ENCODE peak calls at places on chromosomes 16 and 17, in six cellular contexts. One of them, this sample, is unnamed.

GRCh38 chr16:58732545-58733247 is 1.4 kb downstream of the GOT2 start:
- DNase-seq in lung: no peak
- DNase-seq in cardiac fibroblast: peak; percentile 85
- DNase-seq in tibial artery: no peak
- DNase-seq in body of pancreas: no peak
- DNase-seq in GM12865: peak; percentile 60
- DNase-seq in this sample: peak; percentile 52

GRCh38 chr17:65261682-65262636 is 124.8 kb downstream of the RGS9 start:
- DNase-seq in tibial artery: no peak
- DNase-seq in cardiac fibroblast: peak; percentile 55
- DNase-seq in GM12865: no peak
- DNase-seq in body of pancreas: no peak
- DNase-seq in lung: no peak
- DNase-seq in this sample: no peak

GRCh38 chr17:383771-384621 is 31.4 kb upstream of the RPH3AL start:
- DNase-seq in tibial artery: no peak
- DNase-seq in GM12865: no peak
- DNase-seq in cardiac fibroblast: no peak
- DNase-seq in body of pancreas: no peak
- DNase-seq in lung: no peak
- DNase-seq in this sample: no peak

GRCh38 chr17:67221062-67221998 is 23.7 kb downstream of the HELZ start:
- DNase-seq in GM12865: peak; percentile 63
- DNase-seq in cardiac fibroblast: peak; percentile 73
- DNase-seq in tibial artery: no peak
- DNase-seq in lung: no peak
- DNase-seq in body of pancreas: peak; percentile 22
- DNase-seq in this sample: peak; percentile 26

GRCh38 chr16:65415460-65415859 is 293.6 kb upstream of the CDH11 start:
- DNase-seq in tibial artery: no peak
- DNase-seq in GM12865: no peak
- DNase-seq in lung: no peak
- DNase-seq in body of pancreas: no peak
- DNase-seq in cardiac fibroblast: no peak
- DNase-seq in this sample: no peak

GRCh38 chr16:14007460-14007859 is 63.7 kb upstream of the MRTFB start:
- DNase-seq in lung: no peak
- DNase-seq in GM12865: peak; percentile 54
- DNase-seq in tibial artery: no peak
- DNase-seq in cardiac fibroblast: peak; percentile 84
- DNase-seq in body of pancreas: no peak
- DNase-seq in this sample: no peak

GRCh38 chr16:50167603-50168002 is 14.5 kb downstream of the TENT4B start:
- DNase-seq in cardiac fibroblast: no peak
- DNase-seq in lung: no peak
- DNase-seq in body of pancreas: no peak
- DNase-seq in GM12865: no peak
- DNase-seq in tibial artery: no peak
- DNase-seq in this sample: no peak

GRCh38 chr17:15501788-15502187 is 34.4 kb upstream of the CDRT4 start:
- DNase-seq in lung: no peak
- DNase-seq in cardiac fibroblast: no peak
- DNase-seq in GM12865: no peak
- DNase-seq in body of pancreas: no peak
- DNase-seq in tibial artery: no peak
- DNase-seq in this sample: no peak

GRCh38 chr17:9261059-9262029 is 240.0 kb downstream of the NTN1 start:
- DNase-seq in lung: no peak
- DNase-seq in body of pancreas: no peak
- DNase-seq in tibial artery: no peak
- DNase-seq in GM12865: no peak
- DNase-seq in cardiac fibroblast: no peak
- DNase-seq in this sample: no peak

DNA sequence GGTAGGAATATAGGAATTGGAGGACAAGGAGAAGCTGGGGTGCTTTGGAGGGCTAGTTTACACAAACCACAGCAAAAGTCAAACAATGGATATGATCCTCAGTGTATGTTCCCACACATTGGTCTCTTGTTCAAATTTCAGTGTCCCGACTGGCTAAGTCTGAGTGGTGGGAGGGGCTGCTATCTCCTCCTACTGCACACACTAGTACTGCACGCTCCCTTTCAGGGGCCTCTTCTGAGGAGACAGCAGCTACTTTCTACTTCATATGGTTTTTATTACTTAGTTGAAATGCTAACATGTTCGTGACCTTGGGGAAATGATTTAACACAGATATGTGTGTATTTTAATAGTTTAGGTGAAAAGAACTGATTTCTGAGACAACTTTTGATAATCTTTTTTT is 18.8 kb upstream of the KRT10 start:
- DNase-seq in body of pancreas: no peak
- DNase-seq in lung: no peak
- DNase-seq in tibial artery: no peak
- DNase-seq in GM12865: no peak
- DNase-seq in cardiac fibroblast: no peak
- DNase-seq in this sample: no peak
- TF ChIP-seq CTCF in body of pancreas: no peak
- TF ChIP-seq CTCF in lung: no peak
- TF ChIP-seq CTCF in tibial artery: no peak
- TF ChIP-seq CTCF in GM12865: no peak
- TF ChIP-seq CTCF in cardiac fibroblast: no peak
- TF ChIP-seq CTCF in this sample: no peak

GRCh38 chr16:66950437-66950836 is 10.6 kb upstream of the CES3 start:
- DNase-seq in lung: no peak
- DNase-seq in tibial artery: no peak
- DNase-seq in body of pancreas: no peak
- DNase-seq in GM12865: peak; percentile 67
- DNase-seq in cardiac fibroblast: no peak
- DNase-seq in this sample: no peak

GRCh38 chr16:66952430-66953139 is 8.5 kb upstream of the CES3 start:
- DNase-seq in lung: no peak
- DNase-seq in cardiac fibroblast: no peak
- DNase-seq in tibial artery: no peak
- DNase-seq in body of pancreas: no peak
- DNase-seq in GM12865: no peak
- DNase-seq in this sample: no peak

GRCh38 chr16:66953462-66954096 is 7.5 kb upstream of the CES3 start:
- DNase-seq in GM12865: no peak
- DNase-seq in tibial artery: no peak
- DNase-seq in body of pancreas: no peak
- DNase-seq in cardiac fibroblast: no peak
- DNase-seq in lung: no peak
- DNase-seq in this sample: no peak

GRCh38 chr16:66950971-66951790 is 9.9 kb upstream of the CES3 start:
- DNase-seq in lung: no peak
- DNase-seq in GM12865: no peak
- DNase-seq in cardiac fibroblast: no peak
- DNase-seq in tibial artery: no peak
- DNase-seq in body of pancreas: no peak
- DNase-seq in this sample: no peak

DNA sequence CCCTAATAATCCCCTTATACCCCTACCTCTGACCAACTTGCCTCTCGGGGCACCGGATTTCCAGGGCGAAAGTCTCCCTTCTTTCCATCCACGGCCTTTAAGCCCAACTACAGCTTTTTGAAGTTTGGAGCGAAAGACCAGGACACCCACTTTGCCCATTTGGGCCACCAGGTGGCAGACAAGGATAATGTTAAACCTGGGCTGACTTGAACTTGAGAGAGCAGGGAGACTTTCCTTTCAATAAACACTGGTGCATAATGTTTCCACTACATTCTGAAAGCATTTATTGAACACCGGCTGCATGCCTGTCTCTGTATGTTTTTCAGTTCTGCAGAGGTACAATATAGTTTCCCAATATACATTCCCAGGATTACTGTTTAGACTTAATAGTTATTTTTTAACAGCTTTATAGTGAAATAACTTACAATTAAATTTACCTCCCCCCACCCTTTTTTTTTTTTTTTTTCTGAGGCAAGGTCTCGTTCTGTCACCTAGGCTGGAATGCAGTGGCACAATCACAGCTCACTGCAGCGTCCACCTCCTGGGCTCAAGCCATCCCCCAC is 6.9 kb upstream of the CES3 start:
- DNase-seq in lung: peak; percentile 79
- DNase-seq in GM12865: peak; percentile 81
- DNase-seq in cardiac fibroblast: peak; percentile 85
- DNase-seq in body of pancreas: peak; percentile 83
- DNase-seq in tibial artery: peak; percentile 84
- DNase-seq in this sample: peak; percentile 79
- TF ChIP-seq CTCF in lung: peak; percentile 84
- TF ChIP-seq CTCF in GM12865: peak; percentile 81
- TF ChIP-seq CTCF in cardiac fibroblast: peak; percentile 83
- TF ChIP-seq CTCF in body of pancreas: peak; percentile 69
- TF ChIP-seq CTCF in tibial artery: peak; percentile 78
- TF ChIP-seq CTCF in this sample: peak; percentile 84

DNA sequence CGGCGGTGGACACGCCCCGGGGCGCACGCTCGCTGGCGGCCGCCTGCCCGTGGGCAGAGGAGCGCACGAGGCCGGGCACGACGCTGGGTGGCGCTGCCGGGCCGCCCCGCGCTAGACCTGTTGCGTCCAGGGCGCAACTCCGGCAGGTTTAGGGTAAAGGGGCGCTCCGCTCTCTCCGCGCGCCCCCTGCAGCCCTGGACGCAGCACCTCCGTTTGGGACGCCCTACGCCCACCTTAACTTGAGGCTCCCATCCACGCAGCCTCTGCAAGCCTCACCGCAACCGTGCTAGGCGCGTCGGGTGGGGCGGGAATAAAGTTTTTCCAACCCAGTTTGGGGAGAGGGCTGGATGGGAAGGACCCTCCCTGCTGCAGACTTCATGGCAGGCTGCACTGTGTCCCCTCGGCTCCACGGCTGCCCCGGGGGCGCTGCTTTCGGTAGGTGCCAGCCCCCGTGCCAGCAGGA is 299 bp upstream of the SYT17 start:
- DNase-seq in body of pancreas: peak; percentile 59
- DNase-seq in GM12865: peak; percentile 77
- DNase-seq in tibial artery: peak; percentile 73
- DNase-seq in cardiac fibroblast: peak; percentile 57
- DNase-seq in lung: peak; percentile 72
- DNase-seq in this sample: peak; percentile 89
- TF ChIP-seq CTCF in body of pancreas: peak; percentile 31
- TF ChIP-seq CTCF in GM12865: peak; percentile 82
- TF ChIP-seq CTCF in tibial artery: peak; percentile 68
- TF ChIP-seq CTCF in cardiac fibroblast: peak; percentile 31
- TF ChIP-seq CTCF in lung: peak; percentile 80
- TF ChIP-seq CTCF in this sample: peak; percentile 83

GRCh38 chr17:81712468-81713003 is 452 bp downstream of the SLC25A10 start:
- DNase-seq in tibial artery: no peak
- DNase-seq in body of pancreas: peak; percentile 55
- DNase-seq in cardiac fibroblast: peak; percentile 28
- DNase-seq in lung: no peak
- DNase-seq in GM12865: no peak
- DNase-seq in this sample: peak; percentile 59

GRCh38 chr17:81713556-81714411 is 1.7 kb downstream of the SLC25A10 start:
- DNase-seq in lung: no peak
- DNase-seq in GM12865: no peak
- DNase-seq in body of pancreas: peak; percentile 57
- DNase-seq in cardiac fibroblast: no peak
- DNase-seq in tibial artery: no peak
- DNase-seq in this sample: no peak

GRCh38 chr17:81710514-81711308 is 1.4 kb upstream of the SLC25A10 start:
- DNase-seq in lung: no peak
- DNase-seq in cardiac fibroblast: peak; percentile 39
- DNase-seq in body of pancreas: no peak
- DNase-seq in GM12865: no peak
- DNase-seq in tibial artery: no peak
- DNase-seq in this sample: no peak

GRCh38 chr17:81713004-81713555 is 996 bp downstream of the SLC25A10 start:
- DNase-seq in lung: no peak
- DNase-seq in body of pancreas: peak; percentile 38
- DNase-seq in cardiac fibroblast: no peak
- DNase-seq in GM12865: no peak
- DNase-seq in tibial artery: no peak
- DNase-seq in this sample: no peak

DNA sequence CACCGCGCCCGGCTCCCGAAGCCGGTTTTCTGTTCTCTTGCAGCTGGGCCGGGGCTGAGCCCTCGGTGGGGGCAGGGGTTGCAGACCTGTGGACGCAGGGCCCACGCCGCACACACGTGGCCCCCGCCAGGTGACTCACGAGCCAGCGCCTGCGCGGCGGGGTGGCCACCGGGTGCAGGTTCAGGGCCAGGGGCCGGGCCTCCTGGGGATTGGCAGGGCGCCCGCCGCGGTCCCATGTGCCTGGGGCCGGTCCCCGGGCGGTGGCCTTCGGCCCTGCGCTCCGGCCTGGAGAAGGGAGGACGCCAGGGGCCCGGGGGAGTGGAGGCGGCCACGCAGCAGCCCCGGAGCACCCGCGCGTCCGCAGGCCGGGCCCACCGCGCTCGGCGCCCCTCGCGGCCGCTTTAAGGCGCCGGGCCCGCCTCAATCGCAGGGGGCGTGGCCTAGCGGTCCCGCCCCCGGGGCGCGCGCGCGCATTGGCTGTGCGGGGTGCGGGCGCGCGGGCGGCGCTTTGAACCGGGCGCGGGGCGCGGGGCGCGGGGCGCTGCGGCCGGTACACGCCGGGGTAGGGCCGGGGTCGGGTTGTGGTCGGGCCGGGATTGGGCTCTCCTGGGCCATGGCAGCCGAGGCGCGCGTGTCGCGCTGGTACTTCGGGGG is at the start of gene SLC25A10:
- DNase-seq in body of pancreas: peak; percentile 93
- DNase-seq in GM12865: peak; percentile 92
- DNase-seq in cardiac fibroblast: peak; percentile 63
- DNase-seq in lung: peak; percentile 78
- DNase-seq in tibial artery: peak; percentile 83
- DNase-seq in this sample: peak; percentile 93
- TF ChIP-seq CTCF in body of pancreas: no peak
- TF ChIP-seq CTCF in GM12865: no peak
- TF ChIP-seq CTCF in cardiac fibroblast: no peak
- TF ChIP-seq CTCF in lung: no peak
- TF ChIP-seq CTCF in tibial artery: peak; percentile 28
- TF ChIP-seq CTCF in this sample: no peak

GRCh38 chr16:88813396-88814143 is 1.8 kb upstream of the APRT start:
- DNase-seq in GM12865: no peak
- DNase-seq in lung: no peak
- DNase-seq in cardiac fibroblast: no peak
- DNase-seq in body of pancreas: no peak
- DNase-seq in tibial artery: no peak
- DNase-seq in this sample: no peak

GRCh38 chr16:88810166-88810867 is 1.4 kb downstream of the APRT start:
- DNase-seq in tibial artery: peak; percentile 68
- DNase-seq in lung: no peak
- DNase-seq in body of pancreas: no peak
- DNase-seq in GM12865: peak; percentile 64
- DNase-seq in cardiac fibroblast: peak; percentile 12
- DNase-seq in this sample: no peak

GRCh38 chr16:88811600-88811849 is 203 bp downstream of the APRT start:
- DNase-seq in lung: no peak
- DNase-seq in body of pancreas: no peak
- DNase-seq in cardiac fibroblast: no peak
- DNase-seq in GM12865: no peak
- DNase-seq in tibial artery: no peak
- DNase-seq in this sample: no peak

GRCh38 chr16:88810868-88811599 is 694 bp downstream of the APRT start:
- DNase-seq in lung: peak; percentile 78
- DNase-seq in body of pancreas: peak; percentile 82
- DNase-seq in GM12865: peak; percentile 89
- DNase-seq in cardiac fibroblast: peak; percentile 78
- DNase-seq in tibial artery: peak; percentile 91
- DNase-seq in this sample: peak; percentile 81

GRCh38 chr16:88811850-88812736 is at the start of gene APRT:
- DNase-seq in cardiac fibroblast: peak; percentile 94
- DNase-seq in lung: peak; percentile 96
- DNase-seq in tibial artery: peak; percentile 97
- DNase-seq in body of pancreas: peak; percentile 97
- DNase-seq in GM12865: peak; percentile 97
- DNase-seq in this sample: peak; percentile 98
- TF ChIP-seq CTCF in cardiac fibroblast: no peak
- TF ChIP-seq CTCF in lung: peak; percentile 9
- TF ChIP-seq CTCF in tibial artery: no peak
- TF ChIP-seq CTCF in body of pancreas: no peak
- TF ChIP-seq CTCF in GM12865: peak; percentile 29
- TF ChIP-seq CTCF in this sample: peak; percentile 57